ENCODE peak calls at places on chromosomes 16 and 17, in four cellular contexts. G is body of pancreas, T is spleen, F is stomach. N is an unnamed sample.

GRCh38 chr16:54847207-54847606 is 83.5 kb upstream of the IRX5 start:
- DNase-seq in G (no peak), T (no peak), F (no peak), N (no peak)

GRCh38 chr17:82117139-82118090 is 19.4 kb upstream of the FASN start:
- DNase-seq in G (no peak), F (no peak), T (no peak), N (peak; percentile 92)

GRCh38 chr16:86718118-86718517 is 139.8 kb downstream of the FOXL1 start:
- DNase-seq in G (no peak), T (no peak), F (no peak), N (no peak)

GRCh38 chr17:76539631-76540271 is at the start of gene PRCD:
- DNase-seq in F (no peak), T (peak; percentile 74), G (no peak), N (no peak)

GRCh38 chr16:66373667-66374066 is 7.2 kb downstream of the CDH5 start:
- DNase-seq in F (no peak), G (no peak), T (no peak), N (no peak)

GRCh38 chr16:86501989-86502855 is 8.1 kb upstream of the FOXF1 start:
- DNase-seq in T (no peak), G (no peak), F (no peak), N (no peak)

GRCh38 chr16:71562552-71562951 is 14.3 kb downstream of the TAT start:
- DNase-seq in T (no peak), G (no peak), F (no peak), N (no peak)

GRCh38 chr17:30086896-30087295 is 29.7 kb upstream of the NSRP1 start:
- DNase-seq in T (no peak), G (no peak), F (no peak), N (no peak)

GRCh38 chr16:2026461-2027023 is at the start of gene NHERF2:
- DNase-seq in F (peak; percentile 60), G (no peak), T (peak; percentile 77), N (peak; percentile 73)

GRCh38 chr17:74148901-74149596 is 54.4 kb upstream of the RPL38 start:
- DNase-seq in F (no peak), T (no peak), G (no peak), N (no peak)

GRCh38 chr17:1793447-1793806 is 31.6 kb downstream of the SERPINF1 start:
- DNase-seq in G (no peak), T (no peak), F (no peak), N (no peak)

GRCh38 chr16:53626161-53626560 is 77.5 kb downstream of the RPGRIP1L start:
- DNase-seq in T (no peak), G (no peak), F (no peak), N (no peak)

GRCh38 chr17:17767497-17768286 is 69.1 kb downstream of the SREBF1 start:
- DNase-seq in G (no peak), T (no peak), F (no peak), N (no peak)

GRCh38 chr17:82944990-82945389 is 105.2 kb upstream of the ZNF750 start:
- DNase-seq in F (no peak), T (no peak), G (no peak), N (no peak)

GRCh38 chr16:67837811-67838210 is 4.3 kb upstream of the THAP11 start:
- DNase-seq in G (no peak), T (no peak), F (no peak), N (no peak)

GRCh38 chr17:35716173-35716572 is 15.3 kb upstream of the RASL10B start:
- DNase-seq in F (no peak), G (no peak), T (no peak), N (no peak)

GRCh38 chr16:79008036-79008868 is 592.3 kb downstream of the MAF start:
- DNase-seq in T (no peak), F (no peak), G (no peak), N (no peak)

GRCh38 chr16:84425696-84426095 is 57.4 kb downstream of the ATP2C2 start:
- DNase-seq in T (no peak), G (no peak), F (no peak), N (no peak)

GRCh38 chr16:84811529-84811928 is 8.3 kb upstream of the CRISPLD2 start:
- DNase-seq in G (no peak), F (no peak), T (no peak), N (no peak)

GRCh38 chr16:84992700-84993075 is 18.6 kb downstream of the ZDHHC7 start:
- DNase-seq in T (no peak), F (no peak), G (no peak), N (no peak)

GRCh38 chr16:86751081-86752030 is 173.0 kb downstream of the FOXL1 start:
- DNase-seq in F (no peak), G (no peak), T (peak; percentile 29), N (no peak)

GRCh38 chr17:73402466-73402865 is 90.7 kb upstream of the CDC42EP4 start:
- DNase-seq in F (no peak), G (no peak), T (peak; percentile 22), N (peak; percentile 12)

GRCh38 chr16:12021578-12022265 is 45.2 kb downstream of the SNX29 start:
- DNase-seq in F (no peak), T (no peak), G (no peak), N (no peak)

GRCh38 chr16:85327731-85328664 is 215.7 kb upstream of the CIBAR2 start:
- DNase-seq in F (no peak), T (no peak), G (no peak), N (no peak)

GRCh38 chr17:3915642-3916012 is 638 bp downstream of the P2RX1 start:
- DNase-seq in T (no peak), G (no peak), F (no peak), N (no peak)

GRCh38 chr16:85592700-85593502 is 20.2 kb upstream of the GSE1 start:
- DNase-seq in T (no peak), F (no peak), G (no peak), N (no peak)

GRCh38 chr16:68512183-68512582 is 26.9 kb upstream of the ZFP90 start:
- DNase-seq in G (no peak), F (no peak), T (peak; percentile 54), N (no peak)

GRCh38 chr16:19735074-19735867 is 17.2 kb downstream of the IQCK start:
- DNase-seq in T (no peak), F (peak; percentile 80), G (no peak), N (no peak)

GRCh38 chr17:47698749-47699535 is 5.0 kb downstream of the TBKBP1 start:
- DNase-seq in T (peak; percentile 94), G (peak; percentile 50), F (peak; percentile 72), N (peak; percentile 68)

GRCh38 chr17:58516644-58517377 is 2.4 kb upstream of the MTMR4 start:
- DNase-seq in T (no peak), G (no peak), F (no peak), N (peak; percentile 91)

GRCh38 chr17:58521680-58522079 is 7.2 kb upstream of the MTMR4 start:
- DNase-seq in T (no peak), F (no peak), G (no peak), N (no peak)

GRCh38 chr17:58517928-58518609 is 3.6 kb upstream of the MTMR4 start:
- DNase-seq in G (peak; percentile 100), F (peak; percentile 99), T (peak; percentile 99), N (peak; percentile 100)

GRCh38 chr17:58517378-58517927 is 3.0 kb upstream of the MTMR4 start:
- DNase-seq in G (no peak), T (no peak), F (no peak), N (no peak)

DNA sequence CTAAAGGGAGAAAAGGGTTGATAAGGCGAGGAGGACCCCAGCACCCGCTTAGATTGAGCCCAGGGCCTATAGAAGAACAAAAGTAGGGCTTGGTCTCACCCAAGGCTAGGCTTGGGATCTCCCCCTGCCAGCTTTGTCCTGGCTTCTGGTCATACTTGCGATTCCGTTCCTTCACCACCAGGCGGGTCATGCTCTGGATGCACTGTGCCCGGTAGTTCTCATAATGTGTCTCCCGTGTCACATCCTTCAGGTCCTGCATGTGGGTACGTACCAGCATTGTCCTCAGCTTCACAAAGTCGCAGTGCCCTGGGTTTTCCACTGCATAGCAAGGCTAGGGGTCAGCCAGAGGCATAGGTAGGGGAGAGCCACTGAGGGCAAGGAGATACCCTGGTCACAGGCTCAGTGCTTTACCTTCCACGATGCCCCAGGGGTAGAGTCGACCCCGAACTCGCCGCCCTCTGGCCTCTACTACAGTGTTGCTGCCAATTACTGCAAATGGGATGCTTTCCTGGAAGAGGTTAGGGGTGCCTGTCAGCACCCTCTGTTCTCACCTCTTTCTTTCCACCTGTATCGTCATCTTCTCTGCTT is 6.5 kb upstream of the MTMR4 start:
- DNase-seq in T (no peak), G (no peak), F (no peak), N (no peak)
- TF ChIP-seq CTCF in T (peak; percentile 42), G (no peak), F (peak; percentile 16), N (peak; percentile 25)

GRCh38 chr17:39866013-39866730 is 1.8 kb upstream of the ZPBP2 start:
- DNase-seq in T (no peak), F (no peak), G (no peak), N (no peak)
- H3K27me3 ChIP-seq in T (no peaks in the 10 kb centered on the region), F (peaks cover 22% of the 10 kb centered on the region), G (peaks cover 15% of the 10 kb centered on the region), N (no peaks in the 10 kb centered on the region)

GRCh38 chr16:3383045-3383448 is 17.8 kb downstream of the ZSCAN32 start:
- DNase-seq in F (no peak), G (no peak), T (no peak), N (no peak)
- H3K9me3 ChIP-seq in F (peaks cover 89% of the 10 kb centered on the region), G (peaks cover 83% of the 10 kb centered on the region), T (peaks cover 22% of the 10 kb centered on the region), N (peaks cover 60% of the 10 kb centered on the region)

GRCh38 chr16:57244767-57245471 is at the start of gene ARL2BP:
- DNase-seq in F (peak; percentile 99), T (peak; percentile 99), G (peak; percentile 98), N (peak; percentile 99)
- TF ChIP-seq CTCF in F (no peak), T (peak; percentile 32), G (peak; percentile 21), N (no peak)

GRCh38 chr17:9204623-9205329 is 183.5 kb downstream of the NTN1 start:
- DNase-seq in T (no peak), G (no peak), F (no peak), N (no peak)

GRCh38 chr17:9206160-9206988 is 185.1 kb downstream of the NTN1 start:
- DNase-seq in F (no peak), T (peak; percentile 42), G (no peak), N (no peak)

GRCh38 chr17:9205520-9206159 is 184.3 kb downstream of the NTN1 start:
- DNase-seq in G (no peak), F (no peak), T (peak; percentile 53), N (no peak)

GRCh38 chr17:9208381-9208780 is 187.1 kb downstream of the NTN1 start:
- DNase-seq in F (no peak), G (no peak), T (peak; percentile 50), N (no peak)

DNA sequence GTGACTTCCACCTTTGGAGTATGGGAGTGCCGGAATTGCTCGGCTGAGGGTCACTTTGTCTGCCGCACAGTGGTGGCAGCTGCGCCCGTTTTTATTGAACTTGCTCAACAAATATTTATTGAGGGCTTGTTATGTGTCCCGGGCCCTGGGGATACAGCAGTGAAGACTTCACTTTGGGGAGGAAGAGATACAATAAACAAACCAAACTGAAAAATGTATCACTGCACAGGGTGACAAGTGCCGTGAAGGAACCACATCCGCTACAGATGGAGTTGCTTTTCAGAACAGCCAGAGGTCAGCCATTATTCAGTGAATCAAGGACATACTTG is 185.6 kb downstream of the NTN1 start:
- DNase-seq in F (no peak), T (peak; percentile 56), G (no peak), N (peak; percentile 60)
- H3K27me3 ChIP-seq in F (no peaks in the 10 kb centered on the region), T (no peaks in the 10 kb centered on the region), G (peaks cover 6% of the 10 kb centered on the region), N (no peaks in the 10 kb centered on the region)